ENCODE peak calls at places on chromosomes 7 and 10, in ten cellular contexts. M is HL-60, F is Calu3, X is lung, A is fibroblast of lung, B is cardiac muscle cell, S is endothelial cell, Z is hepatocyte, C is SK-N-SH, G is upper lobe of right lung. Q is an unnamed sample.

GRCh38 chr10:116704926-116705325 is 37.4 kb downstream of the HSPA12A start:
- DNase-seq in G (peak; percentile 64), B (no peak), S (no peak), C (no peak), Z (no peak), M (no peak), X (no peak), A (no peak), F (no peak), Q (no peak)

GRCh38 chr7:24492576-24492975 is 80.7 kb upstream of the PALS2 start:
- DNase-seq in Z (no peak), B (no peak), G (no peak), F (no peak), S (no peak), M (no peak), X (no peak), C (no peak), A (no peak), Q (no peak)

GRCh38 chr7:55129409-55130078 is 110.7 kb downstream of the EGFR start:
- DNase-seq in M (no peak), Z (no peak), G (no peak), C (no peak), S (no peak), A (peak; percentile 73), X (no peak), B (peak; percentile 68), F (no peak), Q (no peak)

GRCh38 chr10:93250010-93250409 is 176.3 kb downstream of the CYP26A1 start:
- DNase-seq in F (no peak), B (no peak), A (no peak), Z (no peak), G (no peak), C (no peak), S (no peak), M (no peak), X (no peak), Q (no peak)

GRCh38 chr10:91596821-91597396 is 36.0 kb downstream of the PPP1R3C start:
- DNase-seq in A (peak; percentile 84), X (no peak), F (no peak), S (no peak), C (no peak), M (no peak), B (peak; percentile 87), G (no peak), Z (no peak), Q (no peak)

GRCh38 chr10:73967022-73967429 is 30.9 kb upstream of the VCL start:
- DNase-seq in G (no peak), A (no peak), Z (no peak), X (no peak), S (no peak), M (no peak), F (no peak), B (no peak), C (no peak), Q (no peak)

GRCh38 chr10:78997635-78998618 is 70.8 kb upstream of the ZMIZ1 start:
- DNase-seq in F (no peak), G (no peak), C (no peak), A (no peak), S (no peak), B (peak; percentile 35), X (no peak), Z (no peak), M (no peak), Q (no peak)

GRCh38 chr7:150502519-150502918 is 12.2 kb upstream of the GIMAP7 start:
- DNase-seq in X (no peak), B (no peak), C (no peak), F (no peak), M (no peak), Z (no peak), S (no peak), G (no peak), A (no peak), Q (no peak)

GRCh38 chr7:83149466-83149865 is 13.2 kb downstream of the PCLO start:
- DNase-seq in A (peak; percentile 66), S (no peak), X (no peak), Z (no peak), C (no peak), G (no peak), M (no peak), F (no peak), B (peak; percentile 12), Q (no peak)

GRCh38 chr7:112990619-112991018 is 96.0 kb downstream of the GPR85 start:
- DNase-seq in A (peak; percentile 73), S (no peak), B (peak; percentile 13), G (no peak), X (no peak), F (no peak), Z (no peak), M (peak; percentile 29), C (no peak), Q (no peak)

GRCh38 chr10:8331896-8332729 is 277.6 kb downstream of the GATA3 start:
- DNase-seq in Z (peak; percentile 63), F (peak; percentile 54), X (no peak), A (peak; percentile 80), C (peak; percentile 85), M (no peak), B (peak; percentile 85), G (peak; percentile 70), S (peak; percentile 49), Q (no peak)

GRCh38 chr7:20624666-20625385 is 9.4 kb downstream of the ABCB5 start:
- DNase-seq in S (no peak), C (no peak), Z (no peak), M (no peak), B (no peak), X (no peak), G (no peak), F (peak; percentile 14), A (no peak), Q (peak; percentile 51)

GRCh38 chr7:25545125-25546008 is 317.1 kb upstream of the NPVF start:
- DNase-seq in F (no peak), S (no peak), C (peak; percentile 65), M (no peak), A (no peak), X (no peak), Z (no peak), B (no peak), G (no peak), Q (no peak)

GRCh38 chr10:72173635-72174296 is 42.0 kb upstream of the ANAPC16 start:
- DNase-seq in G (no peak), S (no peak), Z (peak; percentile 6), X (no peak), F (no peak), C (peak; percentile 37), M (no peak), B (no peak), A (peak; percentile 34), Q (no peak)

GRCh38 chr10:127012769-127013152 is 107.5 kb downstream of the DOCK1 start:
- DNase-seq in X (peak; percentile 80), Z (peak; percentile 36), S (no peak), F (peak; percentile 77), C (no peak), M (no peak), B (peak; percentile 12), G (peak; percentile 88), A (peak; percentile 33), Q (no peak)

GRCh38 chr10:57288754-57289153 is 927.7 kb upstream of the ZWINT start:
- DNase-seq in S (no peak), C (no peak), X (no peak), G (no peak), A (no peak), B (no peak), Z (no peak), M (no peak), F (no peak), Q (no peak)

GRCh38 chr7:113175525-113176097 is 57.3 kb upstream of the SMIM30 start:
- DNase-seq in M (no peak), B (peak; percentile 3), Z (no peak), F (no peak), X (no peak), A (peak; percentile 10), S (no peak), G (no peak), C (no peak), Q (no peak)

GRCh38 chr10:113261806-113262205 is 291.0 kb upstream of the HABP2 start:
- DNase-seq in C (no peak), X (no peak), Z (no peak), B (no peak), A (no peak), G (no peak), M (no peak), F (no peak), S (no peak), Q (no peak)
- TF ChIP-seq CTCF in C (no peak), X (no peak), Z (no peak), B (no peak), A (no peak), G (no peak), M (no peak), F (no peak), S (no peak), Q (no peak)

DNA sequence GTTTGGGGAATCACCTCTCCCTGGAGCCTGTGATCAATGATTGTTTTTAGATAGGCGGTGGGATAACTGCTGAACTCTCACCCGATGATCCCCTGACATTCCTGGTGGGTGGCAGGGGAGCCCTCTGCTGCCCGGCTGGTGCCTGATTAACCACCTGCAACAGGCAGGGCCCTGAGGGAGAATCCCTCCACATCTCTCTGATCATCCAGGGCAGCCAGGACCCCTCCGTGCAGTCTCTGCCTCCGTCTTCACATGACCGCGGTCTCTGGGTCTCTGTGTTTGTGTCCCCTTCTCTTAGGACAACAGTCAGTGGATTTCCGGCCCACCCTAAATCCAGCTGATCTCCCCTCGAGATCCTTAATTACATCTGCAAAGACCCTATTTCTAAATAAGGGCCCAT is 17.4 kb downstream of the CALML5 start:
- DNase-seq in A (no peak), X (no peak), C (no peak), F (no peak), B (no peak), M (no peak), Z (no peak), G (no peak), S (no peak), Q (no peak)
- TF ChIP-seq CTCF in A (no peak), X (no peak), C (no peak), F (no peak), B (no peak), M (no peak), Z (no peak), G (no peak), S (no peak), Q (no peak)

DNA sequence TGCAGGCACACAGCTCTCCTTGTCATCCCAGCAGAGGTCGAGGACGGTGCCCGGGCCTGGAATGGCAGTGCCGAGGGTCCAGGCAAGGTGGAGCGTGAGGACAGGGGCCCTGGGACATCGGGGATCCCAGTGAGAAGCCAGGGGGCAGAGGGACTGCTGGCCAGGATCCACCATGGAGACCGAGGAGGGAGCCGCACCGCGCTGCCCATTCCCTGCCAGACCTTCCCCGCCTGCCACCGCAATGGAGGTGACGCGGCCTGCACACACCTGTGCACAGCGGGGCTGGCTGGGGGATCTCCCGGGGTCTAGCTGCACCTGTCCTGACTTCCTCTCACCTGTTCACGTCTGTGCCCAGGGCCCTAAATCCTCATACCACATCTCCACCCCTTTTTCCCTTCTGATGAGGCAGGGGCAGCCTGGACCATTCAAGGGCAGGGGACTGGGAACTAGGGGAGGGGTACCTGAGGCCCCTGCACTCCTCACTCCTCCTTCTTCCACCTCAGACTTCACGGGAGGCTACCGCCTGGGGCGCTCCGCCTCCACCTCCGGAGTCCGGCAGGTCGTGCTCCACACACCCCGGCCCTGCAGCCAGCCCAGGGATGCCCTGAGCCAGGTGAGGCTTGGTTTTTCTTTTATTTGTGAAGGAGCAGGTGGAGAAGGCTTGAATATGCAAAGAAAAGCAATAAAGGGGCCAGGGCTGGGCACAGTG is 6.9 kb downstream of the NYAP1 start:
- DNase-seq in M (no peak), F (no peak), G (no peak), S (no peak), X (no peak), Z (no peak), A (no peak), B (no peak), C (peak; percentile 29), Q (no peak)
- TF ChIP-seq CTCF in M (no peak), F (no peak), G (no peak), S (no peak), X (no peak), Z (no peak), A (no peak), B (no peak), C (no peak), Q (no peak)

GRCh38 chr7:142338633-142339501 is 81.0 kb upstream of the PRSS58 start:
- DNase-seq in B (peak; percentile 36), A (no peak), S (peak; percentile 74), C (no peak), M (no peak), X (no peak), F (no peak), Z (no peak), G (no peak), Q (no peak)
- TF ChIP-seq CTCF in B (peak; percentile 34), A (peak; percentile 14), S (peak; percentile 41), C (peak; percentile 46), M (no peak), X (no peak), F (no peak), Z (peak; percentile 15), G (no peak), Q (no peak)